ENCODE peak calls at places on chromosomes 16 and 17, in five cellular contexts. X is hepatic stellate cell, Q is GM13976, O is ascending aorta, V is lung. K is an unnamed sample.

GRCh38 chr17:17626840-17627239 is 35.3 kb upstream of the PEMT start:
- DNase-seq in Q (no peak), O (no peak), X (no peak), V (no peak), K (no peak)

GRCh38 chr17:40025991-40026815 is 11.0 kb downstream of the CSF3 start:
- DNase-seq in Q (peak), X (peak), V (no peak), O (no peak), K (no peak)

GRCh38 chr17:44005865-44006580 is 1.6 kb downstream of the NAGS start:
- DNase-seq in Q (peak), X (peak), O (no peak), V (no peak), K (peak)

GRCh38 chr16:63752347-63752746 is 1369.5 kb downstream of the CDH11 start:
- DNase-seq in X (no peak), V (no peak), Q (no peak), O (no peak), K (no peak)

GRCh38 chr17:78706271-78706915 is 75.7 kb downstream of the CYTH1 start:
- DNase-seq in Q (peak), V (no peak), X (no peak), O (no peak), K (no peak)

GRCh38 chr17:71765437-71765836 is 355.4 kb upstream of the SOX9 start:
- DNase-seq in V (no peak), Q (no peak), X (no peak), O (no peak), K (no peak)

GRCh38 chr17:50480854-50481490 is 2.3 kb downstream of the RSAD1 start:
- DNase-seq in Q (no peak), X (no peak), O (no peak), V (no peak), K (no peak)

GRCh38 chr16:4136229-4136813 is 20.1 kb upstream of the ADCY9 start:
- DNase-seq in Q (no peak), O (no peak), X (no peak), V (peak), K (peak)

K was measured in left colon.